ENCODE peak calls at places on chromosomes 5 and 9, in four cellular contexts. One of them, this sample, is unnamed.

GRCh38 chr9:124133752-124134151 is 122.2 kb downstream of the LHX2 start:
- DNase-seq in Peyer's patch: peak
- DNase-seq in tibial nerve: peak
- DNase-seq in gastrocnemius medialis: no peak
- DNase-seq in this sample: peak

GRCh38 chr9:129202613-129203555 is 24.8 kb upstream of the IER5L start:
- DNase-seq in tibial nerve: peak
- DNase-seq in gastrocnemius medialis: peak
- DNase-seq in Peyer's patch: peak
- DNase-seq in this sample: peak

GRCh38 chr5:54743581-54743980 is 226.0 kb downstream of the SNX18 start:
- DNase-seq in Peyer's patch: no peak
- DNase-seq in tibial nerve: no peak
- DNase-seq in gastrocnemius medialis: no peak
- DNase-seq in this sample: no peak

GRCh38 chr5:173786296-173787187 is 101.6 kb upstream of the CPEB4 start:
- DNase-seq in tibial nerve: no peak
- DNase-seq in gastrocnemius medialis: no peak
- DNase-seq in Peyer's patch: peak
- DNase-seq in this sample: no peak

GRCh38 chr5:108238936-108239887 is 142.7 kb downstream of the FBXL17 start:
- DNase-seq in tibial nerve: no peak
- DNase-seq in gastrocnemius medialis: no peak
- DNase-seq in Peyer's patch: no peak
- DNase-seq in this sample: no peak

GRCh38 chr9:12775963-12776774 is 1.3 kb downstream of the LURAP1L start:
- DNase-seq in Peyer's patch: peak
- DNase-seq in tibial nerve: peak
- DNase-seq in gastrocnemius medialis: peak
- DNase-seq in this sample: peak

GRCh38 chr5:115419794-115420585 is 123.5 kb upstream of the CCDC112 start:
- DNase-seq in Peyer's patch: no peak
- DNase-seq in gastrocnemius medialis: no peak
- DNase-seq in tibial nerve: no peak
- DNase-seq in this sample: no peak

GRCh38 chr5:150694638-150695037 is 6.2 kb downstream of the RBM22 start:
- DNase-seq in tibial nerve: no peak
- DNase-seq in gastrocnemius medialis: no peak
- DNase-seq in Peyer's patch: no peak
- DNase-seq in this sample: no peak

GRCh38 chr9:92740446-92740961 is 24.1 kb downstream of the BICD2 start:
- DNase-seq in Peyer's patch: peak
- DNase-seq in tibial nerve: no peak
- DNase-seq in gastrocnemius medialis: no peak
- DNase-seq in this sample: no peak

GRCh38 chr5:63963080-63963735 is 963 bp upstream of the HTR1A start:
- DNase-seq in tibial nerve: peak
- DNase-seq in Peyer's patch: no peak
- DNase-seq in gastrocnemius medialis: no peak
- DNase-seq in this sample: peak

GRCh38 chr9:128125575-128126354 is 1.8 kb downstream of the PTGES2 start:
- DNase-seq in tibial nerve: no peak
- DNase-seq in gastrocnemius medialis: peak
- DNase-seq in Peyer's patch: peak
- DNase-seq in this sample: no peak
- H3K4me3 ChIP-seq in tibial nerve: peak
- H3K4me3 ChIP-seq in gastrocnemius medialis: peak
- H3K4me3 ChIP-seq in Peyer's patch: peak
- H3K4me3 ChIP-seq in this sample: no peak

GRCh38 chr5:72455477-72455876 is 51.7 kb downstream of the ZNF366 start:
- DNase-seq in gastrocnemius medialis: no peak
- DNase-seq in Peyer's patch: no peak
- DNase-seq in tibial nerve: no peak
- DNase-seq in this sample: no peak

GRCh38 chr5:72454996-72455395 is 52.2 kb downstream of the ZNF366 start:
- DNase-seq in gastrocnemius medialis: no peak
- DNase-seq in tibial nerve: no peak
- DNase-seq in Peyer's patch: no peak
- DNase-seq in this sample: no peak

GRCh38 chr5:72451771-72452505 is 55.3 kb downstream of the ZNF366 start:
- DNase-seq in Peyer's patch: peak
- DNase-seq in gastrocnemius medialis: peak
- DNase-seq in tibial nerve: peak
- DNase-seq in this sample: peak

GRCh38 chr5:72453260-72453775 is 53.9 kb downstream of the ZNF366 start:
- DNase-seq in gastrocnemius medialis: peak
- DNase-seq in Peyer's patch: no peak
- DNase-seq in tibial nerve: no peak
- DNase-seq in this sample: no peak

GRCh38 chr5:72452515-72453259 is 54.5 kb downstream of the ZNF366 start:
- DNase-seq in Peyer's patch: peak
- DNase-seq in tibial nerve: peak
- DNase-seq in gastrocnemius medialis: peak
- DNase-seq in this sample: peak
- TF ChIP-seq POLR2A in Peyer's patch: no peak
- TF ChIP-seq POLR2A in tibial nerve: no peak
- TF ChIP-seq POLR2A in gastrocnemius medialis: peak
- TF ChIP-seq POLR2A in this sample: no peak

GRCh38 chr5:88761939-88762338 is 121.0 kb downstream of the MEF2C start:
- DNase-seq in tibial nerve: no peak
- DNase-seq in Peyer's patch: no peak
- DNase-seq in gastrocnemius medialis: no peak
- DNase-seq in this sample: no peak
- H3K27ac ChIP-seq in tibial nerve: no peak
- H3K27ac ChIP-seq in Peyer's patch: no peak
- H3K27ac ChIP-seq in gastrocnemius medialis: peak
- H3K27ac ChIP-seq in this sample: no peak

GRCh38 chr5:157459715-157460599 is at the start of gene NIPAL4:
- DNase-seq in gastrocnemius medialis: no peak
- DNase-seq in tibial nerve: no peak
- DNase-seq in Peyer's patch: no peak
- DNase-seq in this sample: no peak
- H3K4me3 ChIP-seq in gastrocnemius medialis: peak
- H3K4me3 ChIP-seq in tibial nerve: peak
- H3K4me3 ChIP-seq in Peyer's patch: peak
- H3K4me3 ChIP-seq in this sample: peak

GRCh38 chr9:133354766-133355165 is 1.5 kb downstream of the SURF1 start:
- DNase-seq in tibial nerve: no peak
- DNase-seq in gastrocnemius medialis: peak
- DNase-seq in Peyer's patch: no peak
- DNase-seq in this sample: no peak
- TF ChIP-seq POLR2A in tibial nerve: no peak
- TF ChIP-seq POLR2A in gastrocnemius medialis: no peak
- TF ChIP-seq POLR2A in Peyer's patch: no peak
- TF ChIP-seq POLR2A in this sample: no peak

GRCh38 chr9:7042124-7042523 is 284.4 kb downstream of the KDM4C start:
- DNase-seq in gastrocnemius medialis: no peak
- DNase-seq in Peyer's patch: no peak
- DNase-seq in tibial nerve: no peak
- DNase-seq in this sample: no peak
- H3K27ac ChIP-seq in gastrocnemius medialis: no peak
- H3K27ac ChIP-seq in Peyer's patch: no peak
- H3K27ac ChIP-seq in tibial nerve: no peak
- H3K27ac ChIP-seq in this sample: no peak

DNA sequence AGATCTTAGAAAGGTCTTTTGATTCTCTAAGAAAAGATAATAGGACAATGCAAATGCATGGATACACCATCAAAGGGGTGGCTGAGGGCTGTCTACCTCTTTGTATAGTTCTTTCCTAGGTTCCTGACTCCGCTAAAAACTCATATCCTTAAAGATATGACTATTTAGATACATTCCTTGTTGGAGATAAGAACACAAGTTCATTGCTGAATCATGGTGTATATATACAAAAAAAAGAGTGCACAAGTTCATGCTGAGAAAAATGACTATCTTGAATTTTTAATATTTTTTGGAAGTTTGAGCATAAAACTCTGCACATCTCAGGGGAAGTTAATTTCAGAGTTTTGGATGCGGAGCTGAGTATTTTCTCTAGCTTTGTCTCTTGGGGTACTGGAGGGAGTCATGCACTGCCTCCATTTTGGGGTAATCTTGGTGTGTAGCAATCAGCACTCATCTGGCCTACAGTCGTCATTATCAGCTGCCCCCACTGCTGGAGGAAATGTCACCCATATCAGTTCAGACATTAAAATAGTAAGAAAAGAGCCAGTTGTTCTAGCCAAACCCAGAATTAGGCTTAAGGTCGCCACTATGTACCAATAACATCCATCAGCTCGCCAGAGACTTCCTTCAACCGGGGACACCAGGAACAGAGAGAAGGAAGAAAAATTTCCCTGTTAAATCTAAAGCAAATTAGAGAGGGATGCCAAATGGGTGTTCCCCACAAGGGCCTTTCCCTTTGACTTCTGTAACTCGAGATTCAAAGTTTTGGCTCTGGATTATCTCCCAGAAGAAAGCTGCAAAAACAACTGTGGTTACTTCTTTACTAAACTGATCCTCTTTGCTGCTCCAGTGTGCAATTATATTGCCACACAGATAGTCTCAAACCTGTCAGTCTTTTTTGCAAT is 49.0 kb downstream of the PTTG1 start:
- DNase-seq in tibial nerve: peak
- DNase-seq in gastrocnemius medialis: no peak
- DNase-seq in Peyer's patch: no peak
- DNase-seq in this sample: peak
- H3K4me3 ChIP-seq in tibial nerve: no peak
- H3K4me3 ChIP-seq in gastrocnemius medialis: no peak
- H3K4me3 ChIP-seq in Peyer's patch: no peak
- H3K4me3 ChIP-seq in this sample: no peak

This sample was measured in testis.